ENCODE peak calls at places on chromosomes 6 and 20, in eight cellular contexts. One of them, this sample, is unnamed.

GRCh38 chr20:2169456-2170088 is 67.9 kb downstream of the STK35 start:
- DNase-seq in activated CD4-positive, alpha-beta T cell treated with anti-CD3 and anti-CD28 coated beads for 36 hours: no peak
- DNase-seq in NCI-H1105: no peak
- DNase-seq in COR-L47: no peak
- DNase-seq in neural progenitor cell: no peak
- DNase-seq in GM23248: no peak
- DNase-seq in HFF-Myc: no peak
- DNase-seq in neural crest cell: no peak
- DNase-seq in this sample: no peak

GRCh38 chr6:90284236-90284744 is 12.4 kb downstream of the BACH2 start:
- DNase-seq in COR-L47: no peak
- DNase-seq in activated CD4-positive, alpha-beta T cell treated with anti-CD3 and anti-CD28 coated beads for 36 hours: peak; percentile 76
- DNase-seq in neural crest cell: no peak
- DNase-seq in HFF-Myc: peak; percentile 79
- DNase-seq in neural progenitor cell: peak; percentile 56
- DNase-seq in GM23248: peak; percentile 95
- DNase-seq in NCI-H1105: no peak
- DNase-seq in this sample: no peak

GRCh38 chr20:50837532-50838321 is 42.9 kb downstream of the BCAS4 start:
- DNase-seq in HFF-Myc: peak; percentile 98
- DNase-seq in COR-L47: no peak
- DNase-seq in activated CD4-positive, alpha-beta T cell treated with anti-CD3 and anti-CD28 coated beads for 36 hours: peak; percentile 21
- DNase-seq in GM23248: peak; percentile 93
- DNase-seq in neural progenitor cell: no peak
- DNase-seq in neural crest cell: no peak
- DNase-seq in NCI-H1105: no peak
- DNase-seq in this sample: no peak

GRCh38 chr6:87029711-87030314 is 65.1 kb downstream of the CGA start:
- DNase-seq in COR-L47: peak; percentile 37
- DNase-seq in GM23248: peak; percentile 70
- DNase-seq in NCI-H1105: peak; percentile 17
- DNase-seq in neural progenitor cell: peak; percentile 30
- DNase-seq in HFF-Myc: peak; percentile 22
- DNase-seq in activated CD4-positive, alpha-beta T cell treated with anti-CD3 and anti-CD28 coated beads for 36 hours: no peak
- DNase-seq in neural crest cell: no peak
- DNase-seq in this sample: peak; percentile 44

GRCh38 chr20:15867017-15867416 is 706.2 kb downstream of the KIF16B start:
- DNase-seq in neural progenitor cell: no peak
- DNase-seq in NCI-H1105: no peak
- DNase-seq in COR-L47: no peak
- DNase-seq in HFF-Myc: no peak
- DNase-seq in neural crest cell: no peak
- DNase-seq in GM23248: no peak
- DNase-seq in activated CD4-positive, alpha-beta T cell treated with anti-CD3 and anti-CD28 coated beads for 36 hours: no peak
- DNase-seq in this sample: no peak

GRCh38 chr20:9515761-9516657 is 1.6 kb downstream of the LAMP5 start:
- DNase-seq in NCI-H1105: no peak
- DNase-seq in GM23248: no peak
- DNase-seq in neural crest cell: no peak
- DNase-seq in neural progenitor cell: peak; percentile 77
- DNase-seq in COR-L47: no peak
- DNase-seq in activated CD4-positive, alpha-beta T cell treated with anti-CD3 and anti-CD28 coated beads for 36 hours: no peak
- DNase-seq in HFF-Myc: no peak
- DNase-seq in this sample: peak; percentile 63

GRCh38 chr6:150074651-150075416 is 5.9 kb upstream of the ULBP3 start:
- DNase-seq in NCI-H1105: no peak
- DNase-seq in HFF-Myc: no peak
- DNase-seq in neural progenitor cell: no peak
- DNase-seq in neural crest cell: no peak
- DNase-seq in COR-L47: no peak
- DNase-seq in GM23248: no peak
- DNase-seq in activated CD4-positive, alpha-beta T cell treated with anti-CD3 and anti-CD28 coated beads for 36 hours: no peak
- DNase-seq in this sample: no peak

GRCh38 chr6:112457891-112458290 is 110.8 kb downstream of the RFPL4B start:
- DNase-seq in HFF-Myc: no peak
- DNase-seq in COR-L47: no peak
- DNase-seq in neural crest cell: no peak
- DNase-seq in neural progenitor cell: no peak
- DNase-seq in activated CD4-positive, alpha-beta T cell treated with anti-CD3 and anti-CD28 coated beads for 36 hours: no peak
- DNase-seq in GM23248: peak; percentile 15
- DNase-seq in NCI-H1105: no peak
- DNase-seq in this sample: no peak

GRCh38 chr6:20559924-20560551 is 25.8 kb downstream of the CDKAL1 start:
- DNase-seq in COR-L47: no peak
- DNase-seq in GM23248: peak; percentile 30
- DNase-seq in neural progenitor cell: no peak
- DNase-seq in activated CD4-positive, alpha-beta T cell treated with anti-CD3 and anti-CD28 coated beads for 36 hours: no peak
- DNase-seq in NCI-H1105: no peak
- DNase-seq in neural crest cell: no peak
- DNase-seq in HFF-Myc: no peak
- DNase-seq in this sample: peak; percentile 22

GRCh38 chr6:157613011-157613522 is 210.0 kb upstream of the SNX9 start:
- DNase-seq in HFF-Myc: no peak
- DNase-seq in COR-L47: no peak
- DNase-seq in NCI-H1105: no peak
- DNase-seq in neural progenitor cell: no peak
- DNase-seq in activated CD4-positive, alpha-beta T cell treated with anti-CD3 and anti-CD28 coated beads for 36 hours: no peak
- DNase-seq in neural crest cell: no peak
- DNase-seq in GM23248: peak; percentile 97
- DNase-seq in this sample: no peak

GRCh38 chr6:64580346-64580745 is 944.7 kb downstream of the PHF3 start:
- DNase-seq in COR-L47: no peak
- DNase-seq in activated CD4-positive, alpha-beta T cell treated with anti-CD3 and anti-CD28 coated beads for 36 hours: no peak
- DNase-seq in GM23248: peak; percentile 63
- DNase-seq in HFF-Myc: no peak
- DNase-seq in NCI-H1105: no peak
- DNase-seq in neural progenitor cell: no peak
- DNase-seq in neural crest cell: no peak
- DNase-seq in this sample: no peak

GRCh38 chr6:15389759-15390723 is 144.2 kb downstream of the JARID2 start:
- DNase-seq in COR-L47: peak; percentile 54
- DNase-seq in HFF-Myc: no peak
- DNase-seq in activated CD4-positive, alpha-beta T cell treated with anti-CD3 and anti-CD28 coated beads for 36 hours: no peak
- DNase-seq in NCI-H1105: no peak
- DNase-seq in GM23248: peak; percentile 52
- DNase-seq in neural progenitor cell: peak; percentile 87
- DNase-seq in neural crest cell: peak; percentile 63
- DNase-seq in this sample: peak; percentile 66

GRCh38 chr6:5754904-5755303 is 251.8 kb downstream of the NRN1 start:
- DNase-seq in GM23248: peak; percentile 12
- DNase-seq in neural crest cell: no peak
- DNase-seq in neural progenitor cell: no peak
- DNase-seq in activated CD4-positive, alpha-beta T cell treated with anti-CD3 and anti-CD28 coated beads for 36 hours: no peak
- DNase-seq in COR-L47: no peak
- DNase-seq in NCI-H1105: no peak
- DNase-seq in HFF-Myc: no peak
- DNase-seq in this sample: no peak

GRCh38 chr20:3068075-3068474 is 3.3 kb upstream of the OXT start:
- DNase-seq in NCI-H1105: no peak
- DNase-seq in COR-L47: no peak
- DNase-seq in HFF-Myc: no peak
- DNase-seq in GM23248: no peak
- DNase-seq in neural crest cell: no peak
- DNase-seq in neural progenitor cell: no peak
- DNase-seq in activated CD4-positive, alpha-beta T cell treated with anti-CD3 and anti-CD28 coated beads for 36 hours: no peak
- DNase-seq in this sample: no peak

This sample was measured in NCI-H526.